ENCODE peak calls at places on chromosomes 4 and X, in five cellular contexts. O is thyroid gland; T is CD4-positive, alpha-beta T cell; V is cardiac muscle cell; H is right atrium auricular region. W is an unnamed sample.

GRCh38 chrX:55220119-55220794 is at the start of gene PAGE5:
- DNase-seq in O (no peak), T (no peak), V (no peak), H (no peak), W (peak; percentile 4)

GRCh38 chr4:182584016-182584415 is 333.2 kb downstream of the DCTD start:
- DNase-seq in O (no peak), T (no peak), V (no peak), H (no peak), W (no peak)

GRCh38 chr4:3771167-3771809 is 5.1 kb downstream of the ADRA2C start:
- DNase-seq in O (peak; percentile 26), T (no peak), V (no peak), H (no peak), W (no peak)

GRCh38 chrX:7159132-7159861 is 11.3 kb upstream of the PUDP start:
- DNase-seq in O (peak; percentile 7), T (no peak), V (peak; percentile 17), H (no peak), W (no peak)

GRCh38 chr4:92497141-92497540 is 193.4 kb downstream of the GRID2 start:
- DNase-seq in O (no peak), T (no peak), V (no peak), H (no peak), W (no peak)

GRCh38 chrX:56564921-56565861 is 1.8 kb downstream of the UBQLN2 start:
- DNase-seq in O (peak; percentile 13), T (no peak), V (peak; percentile 10), H (no peak), W (peak; percentile 24)

GRCh38 chr4:38523524-38524448 is 140.2 kb upstream of the KLF3 start:
- DNase-seq in O (no peak), T (no peak), V (no peak), H (no peak), W (no peak)

GRCh38 chrX:8743126-8743732 is 11.3 kb upstream of the ANOS1 start:
- DNase-seq in O (peak; percentile 45), T (peak; percentile 42), V (peak; percentile 50), H (no peak), W (peak; percentile 41)

GRCh38 chr4:146932111-146932510 is 13.6 kb downstream of the TTC29 start:
- DNase-seq in O (no peak), T (no peak), V (no peak), H (no peak), W (no peak)

GRCh38 chr4:112704991-112705845 is 68.3 kb downstream of the LARP7 start:
- DNase-seq in O (peak; percentile 41), T (no peak), V (peak; percentile 67), H (peak; percentile 65), W (peak; percentile 82)

GRCh38 chr4:163554870-163555465 is 60.5 kb downstream of the TMA16 start:
- DNase-seq in O (no peak), T (no peak), V (peak; percentile 43), H (no peak), W (peak; percentile 23)

GRCh38 chrX:71111851-71112468 is 583 bp upstream of the IL2RG start:
- DNase-seq in O (no peak), T (no peak), V (no peak), H (no peak), W (no peak)

GRCh38 chr4:47862297-47862696 is 24.4 kb upstream of the CORIN start:
- DNase-seq in O (no peak), T (no peak), V (peak; percentile 19), H (no peak), W (no peak)

GRCh38 chrX:68995780-68996551 is 167.1 kb downstream of the EFNB1 start:
- DNase-seq in O (no peak), T (no peak), V (peak; percentile 92), H (no peak), W (no peak)

GRCh38 chr4:14345356-14345775 is 656.9 kb upstream of the CPEB2 start:
- DNase-seq in O (no peak), T (no peak), V (peak; percentile 30), H (no peak), W (no peak)

GRCh38 chrX:104565791-104566687 is at the start of gene IL1RAPL2:
- DNase-seq in O (peak; percentile 66), T (no peak), V (peak; percentile 13), H (no peak), W (peak; percentile 49)

GRCh38 chr4:33715996-33716395 is 2528.3 kb downstream of the ARAP2 start:
- DNase-seq in O (no peak), T (no peak), V (peak; percentile 94), H (no peak), W (peak; percentile 5)

GRCh38 chr4:40462326-40462725 is 127.2 kb downstream of the CHRNA9 start:
- DNase-seq in O (no peak), T (no peak), V (no peak), H (no peak), W (no peak)

GRCh38 chr4:23373269-23373668 is 516.6 kb downstream of the PPARGC1A start:
- DNase-seq in O (peak; percentile 89), T (no peak), V (peak; percentile 70), H (peak; percentile 60), W (no peak)

GRCh38 chr4:147160908-147161513 is 215.3 kb upstream of the TTC29 start:
- DNase-seq in O (peak; percentile 39), T (no peak), V (peak; percentile 77), H (no peak), W (peak; percentile 77)

GRCh38 chrX:38055170-38055847 is 49.0 kb downstream of the SYTL5 start:
- DNase-seq in O (peak; percentile 17), T (no peak), V (peak; percentile 85), H (no peak), W (no peak)

GRCh38 chrX:110665636-110666035 is 130.0 kb downstream of the CHRDL1 start:
- DNase-seq in O (peak; percentile 30), T (no peak), V (peak; percentile 15), H (no peak), W (peak; percentile 20)

GRCh38 chrX:143853488-143853887 is 30.4 kb upstream of the UBE2NL start:
- DNase-seq in O (no peak), T (no peak), V (peak; percentile 42), H (no peak), W (no peak)

DNA sequence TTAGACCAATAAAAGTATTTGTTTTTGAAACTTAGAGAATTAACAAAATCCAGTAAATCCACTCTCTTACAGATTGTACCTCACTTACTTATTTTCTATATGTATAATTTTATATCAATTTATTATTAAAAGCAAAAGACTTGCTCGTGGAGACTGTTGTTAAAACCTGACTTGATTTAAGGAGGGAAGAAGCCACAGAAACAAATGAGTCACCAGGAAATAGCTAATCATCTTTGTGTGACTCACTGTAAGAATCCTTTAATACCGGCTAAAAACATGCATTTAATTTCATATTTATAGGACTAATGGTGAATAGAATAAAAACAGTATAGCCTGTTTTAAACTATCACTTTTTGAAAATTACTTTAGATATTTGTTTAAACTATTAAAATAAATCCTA is 29.9 kb upstream of the UBE2NL start:
- DNase-seq in O (no peak), T (no peak), V (peak; percentile 52), H (no peak), W (no peak)
- H3K27ac ChIP-seq in O (no peak overlapping the region), T (no peak overlapping the region), V (no peak overlapping the region), H (no peak overlapping the region), W (peak overlapping the region; percentile 80)

GRCh38 chr4:88587285-88587684 is 5.0 kb upstream of the HERC3 start:
- DNase-seq in O (no peak), T (no peak), V (no peak), H (no peak), W (no peak)

GRCh38 chr4:88582493-88582892 is 9.8 kb upstream of the HERC3 start:
- DNase-seq in O (no peak), T (no peak), V (peak; percentile 7), H (no peak), W (no peak)

GRCh38 chr4:88585908-88586307 is 6.4 kb upstream of the HERC3 start:
- DNase-seq in O (no peak), T (no peak), V (no peak), H (no peak), W (no peak)

GRCh38 chr4:88584471-88584900 is 7.8 kb upstream of the HERC3 start:
- DNase-seq in O (no peak), T (no peak), V (no peak), H (no peak), W (no peak)

GRCh38 chr4:88583643-88584470 is 8.4 kb upstream of the HERC3 start:
- DNase-seq in O (no peak), T (no peak), V (no peak), H (no peak), W (no peak)
- H3K27ac ChIP-seq in O (no peak overlapping the region), T (no peak overlapping the region), V (peak overlapping the region; percentile 78), H (peak overlapping the region; percentile 77), W (no peak overlapping the region)

GRCh38 chrX:106952089-106952488 is 31.9 kb downstream of the CLDN2 start:
- DNase-seq in O (no peak), T (no peak), V (no peak), H (no peak), W (no peak)

GRCh38 chrX:106955004-106955772 is 35.0 kb downstream of the CLDN2 start:
- DNase-seq in O (no peak), T (no peak), V (peak; percentile 7), H (no peak), W (peak; percentile 4)

GRCh38 chrX:106952988-106953387 is 32.8 kb downstream of the CLDN2 start:
- DNase-seq in O (no peak), T (no peak), V (peak; percentile 48), H (no peak), W (peak; percentile 6)

GRCh38 chrX:106951230-106951629 is 31.0 kb downstream of the CLDN2 start:
- DNase-seq in O (no peak), T (no peak), V (no peak), H (no peak), W (no peak)

DNA sequence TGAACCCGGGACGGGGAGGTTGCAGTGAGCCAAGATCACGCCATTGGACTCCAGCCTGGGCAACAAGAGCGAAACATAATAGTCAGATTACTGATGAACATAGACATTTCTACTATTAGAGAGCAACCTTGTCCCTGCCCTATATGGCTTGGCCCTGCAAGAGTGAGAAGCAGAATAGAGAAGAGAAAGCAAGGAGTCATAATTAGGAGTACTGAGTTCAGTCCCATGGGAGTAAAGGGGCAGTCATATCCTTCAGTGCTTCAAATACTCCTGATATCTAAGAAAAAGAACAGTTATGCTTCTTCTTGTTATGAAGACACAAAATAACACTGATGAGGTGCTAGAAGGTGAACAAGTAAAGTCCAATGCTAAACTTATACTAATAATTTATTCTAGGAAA is 33.8 kb downstream of the CLDN2 start:
- DNase-seq in O (no peak), T (no peak), V (no peak), H (no peak), W (no peak)
- H3K27ac ChIP-seq in O (no peak overlapping the region), T (no peak overlapping the region), V (no peak overlapping the region), H (no peak overlapping the region), W (no peak overlapping the region)

GRCh38 chr4:102454981-102455690 is 46.0 kb upstream of the NFKB1 start:
- DNase-seq in O (no peak), T (no peak), V (no peak), H (no peak), W (no peak)
- H3K27ac ChIP-seq in O (no peak overlapping the region), T (no peak overlapping the region), V (no peak overlapping the region), H (no peak overlapping the region), W (no peak overlapping the region)

W was measured in SK-N-SH.